ENCODE peak calls at places on chromosomes 5 and 9, in five cellular contexts. R is activated T-cell treated with anti-CD3 and anti-CD28 coated beads for 1 hour; W is HFFc6; X is CD4-positive, alpha-beta memory T cell; U is NAMALWA. C is an unnamed sample.

GRCh38 chr5:154380263-154380662 is 65.5 kb upstream of the SAP30L start:
- DNase-seq in R (no peak), W (no peak), X (no peak), U (no peak), C (no peak)

GRCh38 chr9:4382722-4383317 is 83.0 kb upstream of the GLIS3 start:
- DNase-seq in R (no peak), W (peak; percentile 18), X (no peak), U (peak; percentile 53), C (peak; percentile 10)

GRCh38 chr5:138952962-138953361 is 77.8 kb upstream of the LRRTM2 start:
- DNase-seq in R (no peak), W (no peak), X (no peak), U (no peak), C (no peak)

GRCh38 chr5:129098488-129099183 is 4.1 kb downstream of the ISOC1 start:
- DNase-seq in R (no peak), W (no peak), X (no peak), U (no peak), C (no peak)

GRCh38 chr5:176609724-176610429 is at the start of gene GPRIN1:
- DNase-seq in R (peak; percentile 41), W (no peak), X (no peak), U (peak; percentile 77), C (peak; percentile 33)

GRCh38 chr5:145824040-145824439 is 11.1 kb downstream of the PRELID2 start:
- DNase-seq in R (no peak), W (no peak), X (no peak), U (no peak), C (no peak)

GRCh38 chr9:124149992-124150391 is 107.8 kb upstream of the NEK6 start:
- DNase-seq in R (no peak), W (no peak), X (no peak), U (no peak), C (peak; percentile 54)

GRCh38 chr9:133534346-133535284 is at the start of gene ADAMTSL2:
- DNase-seq in R (peak; percentile 46), W (no peak), X (peak; percentile 50), U (peak; percentile 28), C (no peak)

GRCh38 chr5:152560508-152561137 is 155.5 kb upstream of the NMUR2 start:
- DNase-seq in R (no peak), W (peak; percentile 36), X (no peak), U (peak; percentile 67), C (peak; percentile 36)

GRCh38 chr9:79652598-79652997 is 80.8 kb downstream of the TLE4 start:
- DNase-seq in R (no peak), W (peak; percentile 62), X (no peak), U (no peak), C (peak; percentile 69)

GRCh38 chr5:61586096-61587084 is 254.3 kb downstream of the ZSWIM6 start:
- DNase-seq in R (no peak), W (no peak), X (no peak), U (no peak), C (no peak)

GRCh38 chr5:150295172-150295611 is 5.6 kb upstream of the CAMK2A start:
- DNase-seq in R (no peak), W (peak; percentile 55), X (no peak), U (no peak), C (peak; percentile 75)

GRCh38 chr9:134158753-134159392 is 5.5 kb downstream of the RNU6ATAC start:
- DNase-seq in R (no peak), W (no peak), X (no peak), U (no peak), C (no peak)

GRCh38 chr5:10338996-10339903 is 14.2 kb upstream of the MARCHF6 start:
- DNase-seq in R (no peak), W (no peak), X (no peak), U (no peak), C (no peak)

GRCh38 chr9:134136117-134136996 is 475 bp downstream of the WDR5 start:
- DNase-seq in R (no peak), W (no peak), X (peak; percentile 46), U (peak; percentile 28), C (no peak)

GRCh38 chr9:24912767-24913166 is 367.1 kb upstream of the IZUMO3 start:
- DNase-seq in R (no peak), W (no peak), X (no peak), U (no peak), C (peak; percentile 29)

GRCh38 chr9:122087406-122088200 is 5.5 kb downstream of the TTLL11 start:
- DNase-seq in R (no peak), W (peak; percentile 47), X (no peak), U (no peak), C (no peak)

GRCh38 chr5:15286659-15287058 is 213.3 kb upstream of the FBXL7 start:
- DNase-seq in R (no peak), W (no peak), X (no peak), U (no peak), C (no peak)

GRCh38 chr9:136535070-136535469 is 10.8 kb downstream of the NOTCH1 start:
- DNase-seq in R (no peak), W (no peak), X (no peak), U (peak; percentile 75), C (no peak)

GRCh38 chr5:15463231-15463630 is 36.7 kb upstream of the FBXL7 start:
- DNase-seq in R (no peak), W (peak; percentile 15), X (no peak), U (peak; percentile 2), C (peak; percentile 16)

GRCh38 chr9:38082456-38083287 is 13.6 kb upstream of the SHB start:
- DNase-seq in R (no peak), W (no peak), X (no peak), U (no peak), C (no peak)

GRCh38 chr9:78605029-78605930 is 308.4 kb downstream of the PSAT1 start:
- DNase-seq in R (no peak), W (no peak), X (no peak), U (no peak), C (no peak)

GRCh38 chr5:111580956-111581355 is 68.6 kb upstream of the STARD4 start:
- DNase-seq in R (no peak), W (peak; percentile 32), X (no peak), U (no peak), C (no peak)

GRCh38 chr5:178940569-178941360 is at the start of gene ZNF454:
- DNase-seq in R (no peak), W (no peak), X (no peak), U (no peak), C (no peak)

GRCh38 chr9:9560382-9561035 is 1052.3 kb downstream of the PTPRD start:
- DNase-seq in R (no peak), W (no peak), X (peak; percentile 17), U (no peak), C (no peak)

GRCh38 chr9:36717276-36717675 is 144.6 kb downstream of the MELK start:
- DNase-seq in R (no peak), W (peak; percentile 31), X (no peak), U (no peak), C (no peak)

GRCh38 chr9:76716270-76716669 is 48.0 kb upstream of the PCA3 start:
- DNase-seq in R (no peak), W (no peak), X (no peak), U (no peak), C (peak; percentile 64)

GRCh38 chr5:94746731-94747124 is 128.3 kb downstream of the SLF1 start:
- DNase-seq in R (no peak), W (no peak), X (no peak), U (peak; percentile 73), C (peak; percentile 4)

GRCh38 chr9:135602789-135603481 is 36.4 kb downstream of the GLT6D1 start:
- DNase-seq in R (peak; percentile 49), W (peak; percentile 20), X (peak; percentile 40), U (peak; percentile 76), C (peak; percentile 19)

GRCh38 chr5:154811653-154812465 is 38.5 kb downstream of the FAXDC2 start:
- DNase-seq in R (peak; percentile 52), W (peak; percentile 66), X (peak; percentile 65), U (peak; percentile 77), C (peak; percentile 62)

C was measured in A172.